ENCODE peak calls at places on chromosomes 12 and 14, in nine cellular contexts. J, N, A, I, B, U, R, D and S are unnamed samples.

GRCh38 chr14:97713023-97713422 is 915.8 kb downstream of the VRK1 start:
- DNase-seq in N (no peak), B (no peak), J (no peak), D (no peak), U (no peak), A (no peak), R (no peak), I (no peak), S (no peak)

GRCh38 chr12:96301732-96302131 is 98.5 kb downstream of the CDK17 start:
- DNase-seq in B (no peak), U (no peak), J (no peak), I (no peak), D (no peak), N (no peak), A (no peak), R (no peak), S (no peak)

GRCh38 chr14:100239200-100239839 is 376 bp downstream of the YY1 start:
- DNase-seq in I (peak; percentile 86), N (no peak), J (peak; percentile 22), D (peak; percentile 14), U (peak; percentile 15), R (no peak), B (no peak), A (peak; percentile 24), S (peak; percentile 37)

GRCh38 chr12:108701779-108702435 is 29.4 kb downstream of the CORO1C start:
- DNase-seq in N (no peak), A (no peak), R (no peak), U (no peak), B (no peak), J (no peak), I (no peak), D (no peak), S (no peak)

GRCh38 chr14:69475194-69475818 is 9.2 kb upstream of the PLEKHD1 start:
- DNase-seq in N (no peak), R (peak; percentile 52), D (no peak), J (no peak), U (no peak), A (peak; percentile 29), B (no peak), I (no peak), S (no peak)

GRCh38 chr12:99277566-99277965 is 370.0 kb upstream of the GARIN6 start:
- DNase-seq in I (no peak), R (no peak), U (no peak), D (no peak), A (no peak), N (no peak), J (no peak), B (no peak), S (no peak)

GRCh38 chr12:92290016-92290685 is 144.5 kb upstream of the BTG1 start:
- DNase-seq in J (peak; percentile 60), I (no peak), N (no peak), U (no peak), A (no peak), B (no peak), R (no peak), D (no peak), S (no peak)

GRCh38 chr12:132548430-132549058 is 58.6 kb downstream of the FBRSL1 start:
- DNase-seq in U (no peak), N (no peak), A (no peak), J (no peak), B (no peak), D (no peak), R (no peak), I (no peak), S (no peak)

GRCh38 chr12:124025661-124026060 is 52.6 kb downstream of the ZNF664 start:
- DNase-seq in N (no peak), A (no peak), U (no peak), I (no peak), D (no peak), B (no peak), J (no peak), R (no peak), S (no peak)

GRCh38 chr12:53098354-53098981 is 1.0 kb downstream of the IGFBP6 start:
- DNase-seq in D (no peak), A (peak; percentile 13), R (no peak), J (peak; percentile 79), U (peak; percentile 47), I (no peak), N (peak; percentile 16), B (peak; percentile 80), S (peak; percentile 66)

GRCh38 chr12:53097207-53097563 is 282 bp upstream of the IGFBP6 start:
- DNase-seq in I (no peak), D (no peak), U (no peak), N (no peak), A (no peak), B (peak; percentile 72), R (no peak), J (peak; percentile 58), S (no peak)

GRCh38 chr12:53097564-53098353 is at the start of gene IGFBP6:
- DNase-seq in I (peak; percentile 90), R (peak; percentile 56), N (peak; percentile 33), D (peak; percentile 79), J (peak; percentile 86), U (peak; percentile 71), A (peak; percentile 73), B (peak; percentile 81), S (peak; percentile 93)

GRCh38 chr12:53100466-53101151 is 2.7 kb upstream of the SOAT2 start:
- DNase-seq in I (no peak), U (no peak), N (no peak), J (no peak), D (no peak), B (no peak), R (no peak), A (no peak), S (peak; percentile 56)

DNA sequence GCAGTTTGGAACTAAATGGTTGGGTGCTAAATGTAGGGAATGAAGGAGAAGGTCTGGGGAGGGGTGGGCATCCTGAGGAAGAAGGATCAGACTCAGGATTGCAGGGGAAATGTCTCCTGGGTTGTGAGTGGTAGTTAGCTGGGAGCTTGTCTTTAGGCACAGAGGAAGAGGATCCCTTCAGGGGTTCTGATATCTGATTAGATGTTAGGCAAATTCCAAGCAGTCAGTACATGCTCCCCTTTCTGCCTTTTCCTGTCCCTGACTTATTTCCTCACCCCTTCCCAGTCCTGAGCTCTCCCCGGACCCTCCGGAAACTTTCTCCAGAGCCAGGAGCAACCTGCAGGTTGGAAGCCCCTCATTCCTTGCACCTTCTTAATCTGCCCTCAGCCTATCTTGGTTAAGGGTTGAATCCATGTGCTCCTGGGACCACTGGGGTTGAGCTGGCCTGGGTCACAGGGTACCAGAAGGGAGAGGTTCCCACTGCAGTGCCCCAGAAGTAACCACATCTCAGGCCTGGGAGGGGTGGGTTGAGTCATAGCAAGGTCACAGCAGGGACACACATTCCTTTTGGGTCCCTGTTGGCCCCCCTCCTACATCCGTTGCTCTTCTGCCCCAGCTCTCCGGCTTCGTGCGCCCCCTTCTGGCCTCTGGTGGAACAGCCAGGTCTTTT is 1.6 kb downstream of the IGFBP6 start:
- DNase-seq in B (peak; percentile 96), J (peak; percentile 98), A (peak; percentile 86), N (peak; percentile 83), D (peak; percentile 96), U (peak; percentile 90), I (peak; percentile 95), R (peak; percentile 77), S (peak; percentile 97)
- H3K4me3 ChIP-seq in B (peak overlapping the region; percentile 80), J (peak overlapping the region; percentile 85), A (no peak overlapping the region), N (no peak overlapping the region), D (no peak overlapping the region), U (peak overlapping the region; percentile 73), I (no peak overlapping the region), R (no peak overlapping the region), S (peak overlapping the region; percentile 17)

GRCh38 chr12:114405199-114405448 is 820 bp downstream of the TBX5 start:
- DNase-seq in B (no peak), R (no peak), U (no peak), A (no peak), N (no peak), I (no peak), J (no peak), D (no peak), S (no peak)
- H3K4me3 ChIP-seq in B (peak overlapping the region; percentile 21), R (no peak overlapping the region), U (peak overlapping the region; percentile 60), A (no peak overlapping the region), N (no peak overlapping the region), I (peak overlapping the region; percentile 42), J (peak overlapping the region; percentile 87), D (no peak overlapping the region), S (peak overlapping the region; percentile 83)

DNA sequence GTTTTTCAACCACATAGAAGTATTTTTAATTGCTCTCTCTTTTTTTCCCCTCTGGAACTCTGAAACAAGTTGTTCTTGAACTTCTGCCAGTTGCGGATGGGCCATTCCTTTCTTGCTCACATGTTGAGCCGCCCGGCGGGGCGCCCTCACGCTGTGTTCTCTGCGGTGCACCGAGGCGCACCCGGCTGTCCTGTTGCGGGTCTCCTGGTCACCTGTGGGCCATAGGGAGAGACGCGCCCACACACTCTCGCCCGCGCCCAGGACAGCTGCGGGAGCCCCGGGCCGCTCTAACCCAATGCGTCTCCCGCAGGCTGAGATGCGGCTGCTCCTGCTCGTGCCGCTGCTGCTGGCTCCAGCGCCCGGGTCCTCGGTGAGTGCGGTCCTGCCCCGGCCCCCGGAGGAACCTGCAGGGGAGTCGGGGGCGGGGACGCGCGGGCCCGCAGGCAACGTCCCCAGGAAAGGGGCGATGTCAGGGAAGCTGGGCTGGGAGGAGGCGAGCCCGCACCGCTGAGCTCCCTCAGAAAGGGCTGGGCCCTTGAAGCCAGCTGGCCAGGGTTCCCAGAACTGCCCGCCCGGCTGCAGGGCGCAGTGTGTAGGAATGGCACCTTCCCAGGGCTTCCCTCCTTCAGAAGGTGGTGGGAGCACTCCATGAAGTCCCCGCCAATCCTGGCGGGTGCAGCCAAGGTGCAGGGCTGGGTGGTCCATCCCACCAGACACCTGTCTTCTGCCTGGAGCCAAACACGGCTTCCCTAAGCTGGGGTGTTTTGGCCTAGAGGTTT is 2.3 kb downstream of the PAPLN start:
- DNase-seq in D (no peak), I (no peak), U (no peak), N (no peak), J (peak; percentile 81), A (no peak), R (no peak), B (peak; percentile 77), S (peak; percentile 90)
- H3K4me3 ChIP-seq in D (no peak overlapping the region), I (peak overlapping the region; percentile 26), U (peak overlapping the region; percentile 51), N (no peak overlapping the region), J (peak overlapping the region; percentile 59), A (no peak overlapping the region), R (no peak overlapping the region), B (peak overlapping the region; percentile 50), S (peak overlapping the region; percentile 32)

DNA sequence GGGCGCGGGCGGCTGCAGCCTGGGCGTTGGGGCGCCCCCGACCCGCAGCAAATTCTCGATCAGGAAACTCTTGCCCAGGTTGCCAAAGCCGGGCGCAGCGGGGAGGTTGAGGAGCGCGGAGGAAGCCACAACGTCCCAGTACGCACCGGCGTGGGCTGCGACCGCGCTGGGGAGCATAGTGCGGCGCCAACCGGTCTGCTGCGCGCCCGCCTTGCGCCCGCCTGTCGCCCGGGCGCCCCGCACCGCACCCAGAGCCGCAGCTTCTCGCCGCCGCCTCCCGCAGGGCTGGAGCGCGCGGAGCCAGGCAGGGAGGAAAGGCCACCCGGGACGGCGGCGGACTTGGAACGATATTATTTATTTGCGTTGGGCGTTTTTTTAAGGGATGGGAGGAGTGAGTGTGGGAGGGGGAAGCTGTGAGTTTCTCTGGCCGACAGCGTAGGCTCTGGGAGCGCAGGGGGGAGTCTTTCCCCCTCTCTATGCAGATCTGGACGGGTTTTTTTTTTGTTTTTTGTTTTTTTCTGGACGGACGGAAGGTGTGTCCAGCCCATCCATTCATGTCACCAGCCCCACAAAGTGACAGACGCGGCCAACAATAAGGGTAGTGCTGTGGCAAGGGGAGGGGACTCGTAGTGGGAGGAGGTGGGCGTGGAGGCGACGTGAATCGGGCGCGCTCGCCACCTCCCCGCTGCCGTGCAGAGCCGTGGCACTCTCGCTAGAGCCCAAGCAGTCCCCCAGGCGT is at the start of gene DBX2:
- DNase-seq in N (no peak), J (peak; percentile 24), R (no peak), I (peak; percentile 57), B (no peak), A (no peak), D (no peak), U (no peak), S (peak; percentile 33)
- H3K4me3 ChIP-seq in N (no peak within 1 kb of the TSS), J (peak within 1 kb of the TSS; percentile 85), R (no peak within 1 kb of the TSS), I (peak within 1 kb of the TSS; percentile 22), B (peak within 1 kb of the TSS; percentile 43), A (no peak within 1 kb of the TSS), D (no peak within 1 kb of the TSS), U (peak within 1 kb of the TSS; percentile 55), S (peak within 1 kb of the TSS; percentile 55)